ENCODE peak calls at places on chromosome 19, in seven cellular contexts. I, F, O, T, B, X and R are unnamed samples.
A peak's percentile ranks its signal among the peaks of the same experiment; 100 is the strongest.

GRCh38 chr19:46955114-46955812 is 64.4 kb upstream of the NPAS1 start:
- DNase-seq in I (peak; percentile 44), F (peak; percentile 57), O (peak; percentile 41), T (no peak), B (no peak), X (no peak), R (no peak)

GRCh38 chr19:56120371-56121179 is 520 bp downstream of the ZNF787 start:
- DNase-seq in I (peak; percentile 90), F (peak; percentile 91), O (peak; percentile 73), T (peak; percentile 43), B (no peak), X (peak; percentile 86), R (peak; percentile 89)

GRCh38 chr19:41753159-41753558 is 2.2 kb upstream of the CEACAM6 start:
- DNase-seq in I (peak; percentile 60), F (peak; percentile 71), O (peak; percentile 34), T (no peak), B (no peak), X (peak; percentile 75), R (peak; percentile 44)

GRCh38 chr19:44623080-44623479 is 9.7 kb downstream of the IGSF23 start:
- DNase-seq in I (no peak), F (no peak), O (peak; percentile 32), T (no peak), B (no peak), X (no peak), R (no peak)

GRCh38 chr19:19568802-19569756 is 31.0 kb downstream of the CILP2 start:
- DNase-seq in I (no peak), F (no peak), O (peak; percentile 62), T (no peak), B (no peak), X (no peak), R (no peak)

GRCh38 chr19:14505488-14506239 is 9.7 kb upstream of the GIPC1 start:
- DNase-seq in I (peak; percentile 88), F (no peak), O (peak; percentile 72), T (no peak), B (no peak), X (peak; percentile 53), R (no peak)

GRCh38 chr19:11293468-11294389 is 2.2 kb upstream of the TSPAN16 start:
- DNase-seq in I (peak; percentile 91), F (peak; percentile 95), O (peak; percentile 89), T (peak; percentile 88), B (peak; percentile 72), X (peak; percentile 92), R (peak; percentile 88)

GRCh38 chr19:23917856-23918255 is 3.2 kb downstream of the ZNF726 start:
- DNase-seq in I (no peak), F (no peak), O (no peak), T (no peak), B (no peak), X (peak; percentile 45), R (no peak)

GRCh38 chr19:33649919-33650305 is 28.2 kb downstream of the CHST8 start:
- DNase-seq in I (no peak), F (no peak), O (no peak), T (no peak), B (no peak), X (no peak), R (no peak)

GRCh38 chr19:46283771-46284170 is 13.1 kb upstream of the HIF3A start:
- DNase-seq in I (no peak), F (no peak), O (no peak), T (no peak), B (no peak), X (no peak), R (no peak)

GRCh38 chr19:40559394-40559793 is 17.3 kb upstream of the SHKBP1 start:
- DNase-seq in I (no peak), F (no peak), O (no peak), T (no peak), B (no peak), X (no peak), R (no peak)

GRCh38 chr19:40705362-40705651 is 11.4 kb downstream of the COQ8B start:
- DNase-seq in I (no peak), F (peak; percentile 79), O (peak; percentile 93), T (no peak), B (no peak), X (no peak), R (no peak)

GRCh38 chr19:3357731-3358391 is 8.5 kb upstream of the NFIC start:
- DNase-seq in I (no peak), F (no peak), O (no peak), T (no peak), B (no peak), X (no peak), R (no peak)

GRCh38 chr19:48568345-48568886 is 16.4 kb downstream of the SULT2B1 start:
- DNase-seq in I (no peak), F (peak; percentile 90), O (peak; percentile 91), T (peak; percentile 71), B (peak; percentile 59), X (peak; percentile 63), R (no peak)

GRCh38 chr19:50476224-50476942 is at the start of the genes EMC10 and GARIN5A:
- DNase-seq in I (peak; percentile 100), F (peak; percentile 94), O (peak; percentile 89), T (peak; percentile 65), B (peak; percentile 86), X (peak; percentile 95), R (peak; percentile 97)

GRCh38 chr19:56348289-56348877 is 33.7 kb upstream of the ZSCAN5A start:
- DNase-seq in I (no peak), F (no peak), O (peak; percentile 15), T (no peak), B (no peak), X (no peak), R (no peak)

GRCh38 chr19:4083677-4084546 is 17.2 kb upstream of the ZBTB7A start:
- DNase-seq in I (peak; percentile 78), F (no peak), O (no peak), T (no peak), B (no peak), X (no peak), R (peak; percentile 74)

GRCh38 chr19:42166336-42166735 is 34.1 kb upstream of the POU2F2 start:
- DNase-seq in I (no peak), F (no peak), O (no peak), T (no peak), B (no peak), X (no peak), R (no peak)

GRCh38 chr19:44689290-44690130 is 9.4 kb upstream of the CEACAM16 start:
- DNase-seq in I (peak; percentile 73), F (peak; percentile 89), O (peak; percentile 64), T (no peak), B (peak; percentile 34), X (peak; percentile 84), R (peak; percentile 62)

GRCh38 chr19:33125929-33126388 is 6.0 kb upstream of the WDR88 start:
- DNase-seq in I (peak; percentile 81), F (peak; percentile 63), O (peak; percentile 64), T (no peak), B (peak; percentile 42), X (peak; percentile 55), R (peak; percentile 22)

GRCh38 chr19:45508931-45509691 is 1.8 kb downstream of the VASP start:
- DNase-seq in I (peak; percentile 85), F (peak; percentile 73), O (peak; percentile 48), T (peak; percentile 53), B (no peak), X (peak; percentile 53), R (peak; percentile 82)

GRCh38 chr19:3622224-3622623 is 4.4 kb downstream of the CACTIN start:
- DNase-seq in I (no peak), F (no peak), O (no peak), T (no peak), B (no peak), X (no peak), R (no peak)

DNA sequence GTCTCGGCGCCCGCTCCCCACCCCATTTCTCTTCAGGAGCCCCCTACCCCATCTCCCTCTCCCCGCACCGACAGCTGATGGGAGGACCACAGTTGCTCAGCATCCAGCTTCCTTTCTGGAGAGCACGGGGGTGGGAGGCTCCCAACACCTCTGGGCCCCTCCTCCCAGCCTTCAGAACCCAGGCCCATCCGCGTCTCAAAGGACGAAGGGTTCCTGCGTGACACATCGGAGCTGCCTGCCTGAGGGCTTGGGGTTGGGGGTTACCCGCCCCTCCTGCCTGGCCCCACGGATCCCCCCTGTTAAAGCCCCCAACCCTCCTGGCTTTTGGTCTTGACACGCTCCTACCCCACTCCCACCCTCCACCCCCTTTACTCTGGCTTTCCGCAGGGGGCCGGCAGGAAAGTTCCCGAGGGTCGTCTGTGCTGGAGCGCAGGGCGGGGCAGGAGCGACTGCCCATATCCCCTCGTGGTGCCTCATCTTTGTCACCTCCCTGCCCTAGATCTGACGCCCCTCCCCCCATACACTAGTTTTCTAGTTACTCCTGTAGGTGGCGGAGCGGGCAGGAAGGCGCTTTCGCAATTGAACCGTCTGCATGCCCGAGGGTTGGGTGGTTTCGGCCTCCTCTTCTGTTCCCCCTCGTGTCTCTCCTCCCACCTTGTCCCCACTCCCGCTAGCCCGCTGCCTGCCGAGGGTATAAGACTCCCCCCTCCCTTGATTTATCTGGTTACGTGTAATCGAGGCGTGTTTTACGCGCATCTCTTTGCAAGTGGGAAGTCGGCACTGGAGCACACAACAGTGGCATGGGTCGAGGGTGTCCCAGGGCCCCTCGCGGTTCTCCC is 922 bp downstream of the TRAPPC5 start:
- DNase-seq in I (peak; percentile 87), F (peak; percentile 86), O (peak; percentile 76), T (peak; percentile 39), B (peak; percentile 21), X (peak; percentile 74), R (peak; percentile 76)
- TF ChIP-seq CTCF in I (peak; percentile 71), F (peak; percentile 53), O (peak; percentile 68), T (peak; percentile 51), B (peak; percentile 68), X (peak; percentile 73), R (peak; percentile 75)

DNA sequence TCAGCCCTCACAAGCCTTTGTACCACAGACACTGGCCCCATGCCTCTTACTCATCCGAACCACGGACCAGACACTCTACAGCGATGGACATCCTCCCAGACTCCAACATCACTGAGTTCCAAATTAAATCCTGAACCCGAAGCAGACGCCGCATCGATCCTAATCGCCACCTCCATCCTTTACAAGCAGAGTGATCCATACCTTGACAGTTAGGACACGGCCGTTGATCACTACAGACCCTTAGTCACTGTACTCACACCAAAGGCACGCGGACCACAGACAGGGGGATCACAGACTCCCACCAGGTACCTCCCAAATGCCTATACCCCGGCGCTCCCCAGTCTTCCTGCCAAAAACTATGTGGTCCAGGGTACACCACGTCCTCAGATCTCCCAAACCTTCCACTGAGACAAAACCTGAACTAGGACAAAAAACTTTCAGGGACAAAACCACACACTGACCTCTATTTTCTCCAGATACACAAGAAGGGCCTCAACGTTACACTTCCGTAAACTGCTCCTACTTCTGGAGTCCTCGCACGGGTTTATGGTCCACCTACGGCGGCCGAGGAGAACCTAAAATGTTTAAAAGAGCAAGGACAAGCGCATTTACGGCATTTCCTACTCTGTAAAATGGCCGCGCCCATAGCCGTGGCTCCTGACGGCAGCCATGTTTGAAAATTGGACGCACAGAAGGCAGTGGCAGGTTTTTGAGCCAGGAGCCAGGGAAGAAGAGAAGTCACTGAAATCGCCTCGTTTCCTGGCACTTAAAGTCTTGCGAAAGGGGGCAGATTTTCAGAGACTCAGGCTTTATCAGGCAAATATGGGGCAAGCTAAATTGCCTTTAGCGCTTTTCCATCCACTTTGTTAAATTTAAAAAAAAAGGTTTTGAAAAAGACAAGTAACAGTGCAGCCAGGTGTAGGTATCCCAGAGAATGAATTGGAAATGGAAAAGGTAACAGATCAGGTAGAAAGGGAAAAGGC is at the start of gene ZNF350:
- DNase-seq in I (peak; percentile 84), F (peak; percentile 100), O (peak; percentile 96), T (peak; percentile 78), B (peak; percentile 90), X (peak; percentile 91), R (peak; percentile 66)
- TF ChIP-seq CTCF in I (no peak), F (no peak), O (no peak), T (no peak), B (no peak), X (no peak), R (no peak)

GRCh38 chr19:35247526-35248309 is 1.1 kb upstream of the LSR start:
- DNase-seq in I (peak; percentile 82), F (peak; percentile 88), O (no peak), T (no peak), B (no peak), X (peak; percentile 96), R (peak; percentile 88)
- TF ChIP-seq CTCF in I (peak; percentile 52), F (no peak), O (no peak), T (peak; percentile 40), B (no peak), X (peak; percentile 78), R (peak; percentile 68)

GRCh38 chr19:15962319-15962718 is 13.5 kb downstream of the OR10H4 start:
- DNase-seq in I (no peak), F (no peak), O (no peak), T (no peak), B (no peak), X (no peak), R (no peak)
- TF ChIP-seq CTCF in I (no peak), F (no peak), O (no peak), T (no peak), B (no peak), X (no peak), R (no peak)